ENCODE peak calls at places on chromosomes 2 and 18, in nine cellular contexts. P, I, H, R, V, A, M, D and Q are unnamed samples.

GRCh38 chr2:199940373-199940772 is 14.9 kb downstream of the TYW5 start:
- DNase-seq in V (no peak), I (peak; percentile 14), M (no peak), R (peak; percentile 41), H (no peak), P (no peak), A (peak; percentile 43), D (peak; percentile 67), Q (no peak)

GRCh38 chr2:113275556-113276215 is 3.0 kb downstream of the PAX8 start:
- DNase-seq in H (no peak), P (no peak), A (no peak), D (no peak), V (no peak), M (no peak), R (no peak), I (no peak), Q (no peak)

GRCh38 chr2:235949567-235950472 is 218.4 kb downstream of the GBX2 start:
- DNase-seq in D (no peak), V (no peak), A (no peak), I (no peak), M (no peak), R (no peak), P (no peak), H (no peak), Q (no peak)

GRCh38 chr2:26646986-26647672 is 6.0 kb upstream of the CIB4 start:
- DNase-seq in M (no peak), I (no peak), P (no peak), V (no peak), R (no peak), H (no peak), A (no peak), D (no peak), Q (peak; percentile 70)

GRCh38 chr2:13230221-13230620 is 513.5 kb downstream of the TRIB2 start:
- DNase-seq in I (peak; percentile 2), R (peak; percentile 29), A (no peak), V (no peak), H (no peak), M (no peak), P (no peak), D (no peak), Q (no peak)

GRCh38 chr18:78293940-78294401 is 685.6 kb upstream of the SALL3 start:
- DNase-seq in V (no peak), A (no peak), R (no peak), I (no peak), M (no peak), H (no peak), D (peak; percentile 41), P (no peak), Q (no peak)

GRCh38 chr18:44935455-44935854 is 254.8 kb downstream of the SETBP1 start:
- DNase-seq in V (no peak), M (no peak), I (no peak), R (no peak), A (no peak), D (no peak), P (no peak), H (no peak), Q (no peak)

GRCh38 chr2:189096769-189097447 is 82.7 kb downstream of the COL5A2 start:
- DNase-seq in A (peak; percentile 92), I (peak; percentile 96), P (no peak), H (peak; percentile 73), M (no peak), D (peak; percentile 73), R (peak; percentile 79), V (no peak), Q (no peak)

GRCh38 chr18:54766631-54767030 is 61.6 kb upstream of the RAB27B start:
- DNase-seq in A (no peak), I (no peak), R (no peak), V (no peak), P (no peak), M (no peak), D (no peak), H (no peak), Q (no peak)

GRCh38 chr2:145692971-145693478 is 1173.1 kb upstream of the ZEB2 start:
- DNase-seq in P (peak; percentile 5), R (peak; percentile 82), I (peak; percentile 78), V (no peak), A (peak; percentile 99), D (peak; percentile 45), H (no peak), M (no peak), Q (no peak)

GRCh38 chr2:95526360-95527341 is 42.1 kb upstream of the TRIM43B start:
- DNase-seq in P (peak; percentile 80), I (peak; percentile 33), D (peak; percentile 68), R (no peak), V (peak; percentile 8), H (peak; percentile 5), A (peak; percentile 71), M (peak; percentile 28), Q (no peak)

GRCh38 chr2:111534816-111535803 is 348.9 kb downstream of the ANAPC1 start:
- DNase-seq in A (peak; percentile 89), I (peak; percentile 66), P (no peak), R (no peak), H (no peak), D (peak; percentile 26), M (no peak), V (no peak), Q (no peak)

GRCh38 chr2:855177-855576 is 95.5 kb upstream of the SNTG2 start:
- DNase-seq in P (no peak), V (no peak), I (no peak), H (no peak), M (no peak), A (no peak), R (peak; percentile 51), D (no peak), Q (no peak)

GRCh38 chr2:69973335-69973735 is 11.9 kb upstream of the ASPRV1 start:
- DNase-seq in V (no peak), H (peak; percentile 17), D (peak; percentile 43), A (peak; percentile 70), I (no peak), P (no peak), R (peak; percentile 22), M (no peak), Q (no peak)

GRCh38 chr2:98234763-98235162 is 111.5 kb upstream of the CNGA3 start:
- DNase-seq in V (no peak), R (no peak), P (no peak), A (no peak), M (no peak), D (no peak), H (no peak), I (no peak), Q (no peak)

GRCh38 chr18:45456076-45457066 is 158.9 kb upstream of the SLC14A2 start:
- DNase-seq in P (no peak), M (no peak), R (no peak), D (no peak), V (no peak), A (no peak), I (no peak), H (no peak), Q (no peak)

GRCh38 chr18:68791801-68792200 is 6.1 kb upstream of the CCDC102B start:
- DNase-seq in H (no peak), M (no peak), V (no peak), R (no peak), A (peak; percentile 50), P (no peak), I (no peak), D (no peak), Q (no peak)

GRCh38 chr2:551621-552020 is 125.6 kb downstream of the TMEM18 start:
- DNase-seq in M (no peak), H (no peak), I (no peak), A (no peak), V (no peak), P (no peak), R (no peak), D (no peak), Q (no peak)

GRCh38 chr2:46504685-46505559 is 25.6 kb downstream of the TMEM247 start:
- DNase-seq in P (no peak), H (no peak), M (no peak), I (no peak), A (no peak), V (no peak), D (no peak), R (no peak), Q (no peak)

GRCh38 chr18:34801769-34802168 is 91.7 kb downstream of the DTNA start:
- DNase-seq in R (peak; percentile 80), I (peak; percentile 81), P (no peak), M (no peak), D (peak; percentile 33), A (peak; percentile 72), V (no peak), H (no peak), Q (no peak)

GRCh38 chr2:1601471-1602358 is 142.6 kb downstream of the PXDN start:
- DNase-seq in M (no peak), I (no peak), R (no peak), D (no peak), P (no peak), V (no peak), A (peak; percentile 70), H (no peak), Q (peak; percentile 41)

GRCh38 chr2:143603035-143603616 is 473.9 kb downstream of the ARHGAP15 start:
- DNase-seq in H (no peak), V (no peak), D (no peak), P (no peak), M (no peak), I (no peak), A (no peak), R (no peak), Q (no peak)

GRCh38 chr18:12287684-12288405 is 20.2 kb upstream of the TUBB6 start:
- DNase-seq in H (peak; percentile 87), A (peak; percentile 93), P (no peak), R (no peak), I (peak; percentile 90), M (no peak), D (peak; percentile 90), V (no peak), Q (peak; percentile 91)

GRCh38 chr18:8329186-8329771 is 280.0 kb upstream of the RAB12 start:
- DNase-seq in H (peak; percentile 46), M (no peak), V (no peak), A (peak; percentile 69), P (no peak), I (peak; percentile 18), D (peak; percentile 17), R (peak; percentile 20), Q (no peak)

GRCh38 chr2:38683766-38684165 is 17.9 kb downstream of the GALM start:
- DNase-seq in A (no peak), D (no peak), R (no peak), H (no peak), I (no peak), V (no peak), M (no peak), P (no peak), Q (no peak)

GRCh38 chr2:215528555-215528954 is 92.7 kb upstream of the FN1 start:
- DNase-seq in R (peak; percentile 99), P (no peak), I (peak; percentile 67), D (peak; percentile 9), M (no peak), A (peak; percentile 90), V (no peak), H (peak; percentile 98), Q (no peak)

GRCh38 chr2:231926180-231926741 is at the start of gene NPPC:
- DNase-seq in R (peak; percentile 59), I (peak; percentile 36), M (no peak), H (no peak), D (peak; percentile 66), P (peak; percentile 88), A (peak; percentile 50), V (peak; percentile 35), Q (peak; percentile 86)

GRCh38 chr2:219596954-219597551 is 604 bp upstream of the STK11IP start:
- DNase-seq in A (peak; percentile 36), M (no peak), V (no peak), D (peak; percentile 42), P (no peak), I (peak; percentile 44), R (no peak), H (no peak), Q (no peak)

GRCh38 chr2:237686659-237687136 is 59.3 kb downstream of the LRRFIP1 start:
- DNase-seq in H (no peak), R (peak; percentile 86), D (peak; percentile 38), V (no peak), M (no peak), P (no peak), I (no peak), A (no peak), Q (no peak)

GRCh38 chr2:61255580-61256437 is 93.8 kb downstream of the C2orf74 start:
- DNase-seq in D (no peak), H (peak; percentile 65), I (peak; percentile 89), M (no peak), V (no peak), A (peak; percentile 78), R (peak; percentile 77), P (no peak), Q (no peak)

GRCh38 chr2:136136921-136137320 is 19.0 kb upstream of the CXCR4 start:
- DNase-seq in V (no peak), R (no peak), P (no peak), I (no peak), D (peak; percentile 41), M (no peak), H (no peak), A (no peak), Q (no peak)